ENCODE peak calls at places on chromosomes 2 and 18, in eight cellular contexts. T is H9, Q is T1000, I is Peyer's patch, U is H1, P is NCI-H2029 treated with DMSO at 0.1 percent for 48 hours, K is KG1, O is mucosa of gallbladder. F is an unnamed sample.

GRCh38 chr18:22102948-22103663 is 66.3 kb upstream of the GATA6 start:
- DNase-seq in T (no peak), Q (no peak), I (no peak), U (no peak), P (no peak), K (peak), O (no peak), F (no peak)

GRCh38 chr2:33212151-33212550 is 264.3 kb upstream of the RASGRP3 start:
- DNase-seq in T (no peak), Q (no peak), I (no peak), U (no peak), P (no peak), K (no peak), O (no peak), F (no peak)

GRCh38 chr2:28658369-28658768 is 93.3 kb upstream of the PPP1CB start:
- DNase-seq in T (no peak), Q (no peak), I (no peak), U (no peak), P (peak), K (no peak), O (no peak), F (no peak)

GRCh38 chr2:145939949-145940348 is 1420.0 kb upstream of the ZEB2 start:
- DNase-seq in T (no peak), Q (no peak), I (no peak), U (no peak), P (no peak), K (no peak), O (no peak), F (no peak)

GRCh38 chr2:45014016-45014702 is 4.9 kb upstream of the SIX2 start:
- DNase-seq in T (peak), Q (no peak), I (no peak), U (peak), P (no peak), K (no peak), O (no peak), F (no peak)

GRCh38 chr2:166090900-166091299 is 36.9 kb downstream of the SCN1A start:
- DNase-seq in T (no peak), Q (no peak), I (no peak), U (no peak), P (no peak), K (no peak), O (no peak), F (no peak)

GRCh38 chr2:238926761-238927611 is 79.1 kb downstream of the TWIST2 start:
- DNase-seq in T (no peak), Q (no peak), I (peak), U (no peak), P (no peak), K (no peak), O (no peak), F (no peak)

GRCh38 chr2:120075545-120075944 is 62.7 kb downstream of the EPB41L5 start:
- DNase-seq in T (no peak), Q (no peak), I (no peak), U (no peak), P (no peak), K (no peak), O (no peak), F (no peak)

GRCh38 chr2:233380132-233381012 is 26.1 kb downstream of the DGKD start:
- DNase-seq in T (no peak), Q (no peak), I (no peak), U (no peak), P (no peak), K (no peak), O (no peak), F (no peak)

GRCh38 chr2:156434461-156435291 is 1.5 kb upstream of the GPD2 start:
- DNase-seq in T (no peak), Q (peak), I (no peak), U (no peak), P (no peak), K (no peak), O (no peak), F (no peak)

GRCh38 chr18:5521000-5521399 is 22.8 kb downstream of the EPB41L3 start:
- DNase-seq in T (no peak), Q (no peak), I (no peak), U (no peak), P (no peak), K (no peak), O (no peak), F (no peak)

GRCh38 chr2:85602476-85603234 is at the start of gene TMEM150A:
- DNase-seq in T (peak), Q (peak), I (peak), U (peak), P (peak), K (peak), O (peak), F (peak)

GRCh38 chr2:177026956-177027355 is 185.6 kb upstream of the HNRNPA3 start:
- DNase-seq in T (no peak), Q (no peak), I (no peak), U (no peak), P (no peak), K (no peak), O (no peak), F (no peak)

GRCh38 chr2:28327596-28327962 is 65.1 kb upstream of the FOSL2 start:
- DNase-seq in T (no peak), Q (no peak), I (no peak), U (no peak), P (no peak), K (no peak), O (no peak), F (no peak)

GRCh38 chr18:8990276-8991031 is 112.0 kb upstream of the NDUFV2 start:
- DNase-seq in T (no peak), Q (no peak), I (no peak), U (no peak), P (no peak), K (no peak), O (no peak), F (no peak)

GRCh38 chr2:110650346-110650745 is 27.5 kb downstream of the BUB1 start:
- DNase-seq in T (no peak), Q (no peak), I (no peak), U (no peak), P (no peak), K (no peak), O (no peak), F (no peak)

GRCh38 chr2:199273043-199273647 is 184.6 kb downstream of the SATB2 start:
- DNase-seq in T (no peak), Q (no peak), I (no peak), U (no peak), P (no peak), K (no peak), O (no peak), F (no peak)

GRCh38 chr2:95158441-95158840 is 1.2 kb downstream of the ZNF514 start:
- DNase-seq in T (no peak), Q (no peak), I (peak), U (no peak), P (no peak), K (no peak), O (no peak), F (peak)